ENCODE peak calls at places on chromosomes 16 and 17, in four cellular contexts. K is K562, E is GM12878, D is HepG2. T is an unnamed sample.

GRCh38 chr16:24045641-24046040 is 209.9 kb downstream of the PRKCB start:
- DNase-seq in K (no peak), E (no peak), D (no peak), T (peak; percentile 22)

GRCh38 chr16:30842971-30843370 is 50.9 kb downstream of the BCL7C start:
- DNase-seq in K (no peak), E (no peak), D (no peak), T (no peak)

GRCh38 chr16:49462989-49463371 is 89.4 kb downstream of the C16orf78 start:
- DNase-seq in K (no peak), E (no peak), D (no peak), T (no peak)

GRCh38 chr16:188674-189073 is 8.4 kb downstream of the HBQ1 start:
- DNase-seq in K (peak; percentile 21), E (no peak), D (peak; percentile 26), T (no peak)

GRCh38 chr16:74734361-74735161 is 33.9 kb upstream of the MLKL start:
- DNase-seq in K (no peak), E (no peak), D (no peak), T (no peak)

GRCh38 chr17:35819456-35819855 is 10.2 kb downstream of the TAF15 start:
- DNase-seq in K (no peak), E (no peak), D (no peak), T (no peak)

GRCh38 chr17:51050291-51051033 is 70.2 kb downstream of the SPAG9 start:
- DNase-seq in K (no peak), E (peak; percentile 65), D (no peak), T (no peak)

GRCh38 chr17:2815781-2816185 is 19.5 kb downstream of the RAP1GAP2 start:
- DNase-seq in K (no peak), E (no peak), D (no peak), T (no peak)

GRCh38 chr17:45666641-45667040 is 117.5 kb upstream of the CRHR1 start:
- DNase-seq in K (no peak), E (no peak), D (no peak), T (no peak)

GRCh38 chr17:33976816-33977215 is 278.3 kb upstream of the CCL2 start:
- DNase-seq in K (no peak), E (no peak), D (no peak), T (no peak)

GRCh38 chr16:23519282-23519681 is 9.0 kb upstream of the GGA2 start:
- DNase-seq in K (peak; percentile 78), E (no peak), D (no peak), T (no peak)

GRCh38 chr16:68972008-68972407 is 128.7 kb downstream of the TANGO6 start:
- DNase-seq in K (no peak), E (no peak), D (no peak), T (no peak)

GRCh38 chr17:50062323-50063243 is 6.7 kb downstream of the ITGA3 start:
- DNase-seq in K (no peak), E (no peak), D (no peak), T (peak; percentile 99)

GRCh38 chr16:24700549-24701392 is 28.7 kb upstream of the TNRC6A start:
- DNase-seq in K (no peak), E (no peak), D (peak; percentile 60), T (peak; percentile 89)

GRCh38 chr17:67431210-67432015 is 54.3 kb downstream of the PITPNC1 start:
- DNase-seq in K (no peak), E (no peak), D (no peak), T (peak; percentile 61)

GRCh38 chr17:39231091-39231561 is 5.4 kb upstream of the STAC2 start:
- DNase-seq in K (no peak), E (no peak), D (no peak), T (no peak)

GRCh38 chr16:3652373-3653037 is 2.0 kb upstream of the DNASE1 start:
- DNase-seq in K (no peak), E (no peak), D (peak; percentile 47), T (no peak)

GRCh38 chr16:10202650-10203049 is 20.4 kb upstream of the GRIN2A start:
- DNase-seq in K (peak; percentile 20), E (no peak), D (no peak), T (no peak)

GRCh38 chr17:5531019-5531418 is 44.7 kb downstream of the MIS12 start:
- DNase-seq in K (no peak), E (no peak), D (no peak), T (no peak)

GRCh38 chr16:11639925-11640899 is 28.0 kb upstream of the SNN start:
- DNase-seq in K (peak; percentile 10), E (no peak), D (peak; percentile 90), T (peak; percentile 100)

GRCh38 chr17:48618366-48618896 is 3.3 kb upstream of the HOXB8 start:
- DNase-seq in K (peak; percentile 86), E (no peak), D (peak; percentile 67), T (peak; percentile 86)

GRCh38 chr17:27848941-27849340 is 44.2 kb downstream of the LYRM9 start:
- DNase-seq in K (no peak), E (no peak), D (no peak), T (no peak)

GRCh38 chr16:3022697-3023414 is 886 bp downstream of the HCFC1R1 start:
- DNase-seq in K (no peak), E (no peak), D (no peak), T (peak; percentile 86)

GRCh38 chr17:31494259-31495048 is 103.0 kb downstream of the RAB11FIP4 start:
- DNase-seq in K (no peak), E (peak; percentile 83), D (no peak), T (no peak)

DNA sequence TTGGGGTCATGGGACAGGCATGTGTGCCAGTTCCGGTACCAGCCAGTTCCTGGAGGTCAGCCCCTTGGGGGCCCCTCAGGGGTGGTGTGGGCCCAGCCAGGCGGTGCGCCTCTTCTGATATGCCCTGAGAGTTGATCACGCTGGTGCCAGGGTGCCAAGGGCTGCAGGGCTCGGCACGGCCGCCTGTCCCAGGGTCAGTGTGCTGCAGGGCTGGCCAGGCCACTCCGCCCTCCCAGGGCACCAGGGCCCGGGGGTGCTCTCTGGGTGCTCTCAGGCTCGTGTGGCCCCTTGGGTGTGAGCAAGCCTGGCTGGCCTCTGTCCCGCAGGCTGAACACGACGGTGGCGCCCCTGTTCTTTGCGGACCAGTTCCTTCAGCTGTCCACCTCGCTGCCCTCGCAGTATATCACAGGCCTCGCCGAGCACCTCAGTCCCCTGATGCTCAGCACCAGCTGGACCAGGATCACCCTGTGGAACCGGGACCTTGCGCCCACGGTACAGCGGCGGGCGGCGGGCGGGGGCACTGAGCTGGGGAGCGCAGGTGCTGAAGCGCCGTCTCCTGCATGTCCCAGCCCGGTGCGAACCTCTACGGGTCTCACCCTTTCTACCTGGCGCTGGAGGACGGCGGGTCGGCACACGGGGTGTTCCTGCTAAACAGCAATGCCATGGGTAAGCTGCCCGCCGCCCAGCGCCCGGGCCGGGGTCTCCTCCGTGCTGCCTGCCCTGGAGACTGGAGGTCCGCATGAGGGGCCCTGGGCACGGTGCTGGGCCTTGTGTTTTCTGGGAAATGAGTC is 6.0 kb downstream of the GAA start:
- DNase-seq in K (no peak), E (no peak), D (no peak), T (no peak)
- TF ChIP-seq BHLHE40 in K (no peak), E (no peak), D (no peak), T (no peak)

GRCh38 chr17:17806611-17807010 is 30.2 kb downstream of the SREBF1 start:
- DNase-seq in K (no peak), E (no peak), D (no peak), T (no peak)
- TF ChIP-seq REST in K (no peak), E (no peak), D (no peak), T (no peak)

GRCh38 chr17:1239210-1239609 is 31.0 kb upstream of the BHLHA9 start:
- DNase-seq in K (no peak), E (no peak), D (no peak), T (no peak)
- TF ChIP-seq BHLHE40 in K (no peak), E (no peak), D (no peak), T (no peak)

DNA sequence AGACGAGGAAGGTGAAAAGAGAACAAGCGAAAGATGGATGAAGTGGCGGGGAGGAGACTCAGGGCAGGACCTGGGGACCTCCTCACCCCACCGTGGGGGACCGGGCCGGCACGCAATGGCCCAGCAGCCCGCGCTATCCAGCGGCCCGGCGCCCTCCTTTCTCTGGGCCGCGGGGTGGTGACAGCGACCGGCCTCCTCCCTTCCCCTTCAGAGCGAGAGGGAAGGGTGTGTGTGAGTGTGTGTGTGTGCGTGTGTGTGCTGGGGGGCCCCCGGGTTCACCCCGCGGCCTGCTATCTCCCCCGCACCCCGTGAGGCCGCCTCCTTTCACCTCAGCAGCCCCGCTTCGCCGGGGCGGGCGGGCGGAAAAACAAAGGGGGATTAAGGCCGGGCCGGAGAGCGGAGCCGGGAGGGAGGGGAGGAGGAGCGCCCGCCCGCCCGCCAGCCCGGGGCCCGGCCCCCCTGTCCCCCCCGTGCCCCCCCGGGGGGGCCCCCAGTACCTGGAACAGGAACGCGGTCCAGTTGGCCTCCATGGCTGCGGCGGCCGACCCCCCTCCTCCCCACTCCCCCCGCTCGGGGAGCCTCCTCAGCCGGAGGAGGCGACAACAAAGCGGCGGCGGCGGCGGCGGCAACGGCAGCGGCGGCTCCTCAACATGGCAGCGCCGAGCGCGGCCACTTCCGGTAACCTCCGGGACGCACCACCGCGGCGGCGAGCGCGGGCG is at the start of gene VEZF1:
- DNase-seq in K (peak; percentile 95), E (no peak), D (peak; percentile 68), T (peak; percentile 85)
- TF ChIP-seq REST in K (no peak), E (no peak), D (no peak), T (no peak)

GRCh38 chr16:13923703-13924298 is 3.8 kb downstream of the ERCC4 start:
- DNase-seq in K (peak; percentile 41), E (peak; percentile 20), D (peak; percentile 62), T (peak; percentile 68)
- TF ChIP-seq BHLHE40 in K (no peak), E (no peak), D (no peak), T (no peak)

GRCh38 chr17:74796211-74796610 is 20.1 kb upstream of the NAT9 start:
- DNase-seq in K (no peak), E (no peak), D (no peak), T (no peak)

GRCh38 chr17:74797824-74798223 is 21.7 kb upstream of the NAT9 start:
- DNase-seq in K (no peak), E (no peak), D (no peak), T (no peak)

GRCh38 chr17:74800531-74800930 is 24.4 kb upstream of the NAT9 start:
- DNase-seq in K (no peak), E (no peak), D (no peak), T (no peak)

GRCh38 chr17:74799097-74799496 is 23.0 kb upstream of the NAT9 start:
- DNase-seq in K (no peak), E (no peak), D (no peak), T (no peak)

GRCh38 chr17:74798239-74798707 is 22.1 kb upstream of the NAT9 start:
- DNase-seq in K (no peak), E (no peak), D (no peak), T (no peak)
- TF ChIP-seq REST in K (no peak), E (no peak), D (no peak), T (no peak)

T was measured in A549.